ENCODE peak calls at places on chromosomes 1 and 21, in four cellular contexts. K, W, H and R are unnamed samples.
A peak's percentile ranks its signal among the peaks of the same experiment; 100 is the strongest.

GRCh38 chr1:53047737-53048344 is 14.2 kb upstream of the PODN start:
- DNase-seq in K (no peak), W (no peak), H (no peak), R (no peak)

GRCh38 chr21:41612674-41613250 is 104.8 kb upstream of the TMPRSS2 start:
- DNase-seq in K (no peak), W (peak; percentile 75), H (peak; percentile 65), R (peak; percentile 97)

GRCh38 chr1:155125511-155125945 is 2.1 kb upstream of the EFNA1 start:
- DNase-seq in K (no peak), W (no peak), H (no peak), R (no peak)

GRCh38 chr21:30984897-30985296 is 53.4 kb downstream of the KRTAP19-8 start:
- DNase-seq in K (no peak), W (no peak), H (no peak), R (no peak)

GRCh38 chr1:227797612-227798011 is 17.9 kb upstream of the PRSS38 start:
- DNase-seq in K (no peak), W (no peak), H (no peak), R (no peak)

GRCh38 chr1:161502181-161502580 is 3.1 kb upstream of the FCGR2A start:
- DNase-seq in K (no peak), W (no peak), H (no peak), R (no peak)

GRCh38 chr1:46333300-46334029 is 7.1 kb upstream of the NSUN4 start:
- DNase-seq in K (peak; percentile 65), W (no peak), H (no peak), R (no peak)

GRCh38 chr1:3368711-3369436 is 85.6 kb upstream of the ARHGEF16 start:
- DNase-seq in K (no peak), W (no peak), H (no peak), R (no peak)

GRCh38 chr1:15089244-15089992 is 64.1 kb upstream of the TMEM51 start:
- DNase-seq in K (no peak), W (no peak), H (no peak), R (no peak)

GRCh38 chr1:110188116-110188618 is 21.9 kb upstream of the KCNC4 start:
- DNase-seq in K (no peak), W (no peak), H (peak; percentile 53), R (no peak)

GRCh38 chr1:110185181-110185580 is 24.9 kb upstream of the KCNC4 start:
- DNase-seq in K (no peak), W (no peak), H (peak; percentile 36), R (no peak)

GRCh38 chr1:110187139-110187890 is 22.8 kb upstream of the KCNC4 start:
- DNase-seq in K (no peak), W (no peak), H (peak; percentile 47), R (peak; percentile 86)

GRCh38 chr1:110184414-110184813 is 25.7 kb upstream of the KCNC4 start:
- DNase-seq in K (no peak), W (no peak), H (no peak), R (no peak)

DNA sequence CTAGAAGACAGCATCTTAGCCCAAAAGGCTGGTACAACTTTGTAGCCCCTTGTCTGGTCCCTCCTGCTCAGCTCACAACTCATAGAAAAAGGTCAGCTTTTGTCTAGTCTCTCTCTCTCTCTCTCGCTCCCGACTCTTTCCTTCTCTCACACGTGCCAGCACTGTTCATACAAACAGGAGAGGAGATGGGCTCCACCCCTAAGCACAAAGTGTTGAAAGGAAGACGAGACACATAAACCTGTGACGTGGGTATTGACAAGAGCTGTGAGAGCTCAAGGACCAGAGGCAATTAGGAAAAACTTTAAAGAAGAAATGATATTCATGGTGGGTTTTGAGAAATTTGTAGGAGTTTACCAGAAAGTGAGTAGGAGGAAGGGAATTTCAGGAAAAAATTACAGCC is 23.6 kb upstream of the KCNC4 start:
- DNase-seq in K (no peak), W (no peak), H (no peak), R (no peak)
- H3K4me3 ChIP-seq in K (no peak overlapping the region), W (no peak overlapping the region), H (no peak overlapping the region), R (peak overlapping the region; percentile 29)

GRCh38 chr1:8702848-8703810 is 114.3 kb downstream of the RERE start:
- DNase-seq in K (peak; percentile 82), W (peak; percentile 83), H (peak; percentile 90), R (peak; percentile 84)

GRCh38 chr1:8702121-8702520 is 115.3 kb downstream of the RERE start:
- DNase-seq in K (no peak), W (no peak), H (no peak), R (no peak)

GRCh38 chr1:8699679-8700078 is 117.8 kb downstream of the RERE start:
- DNase-seq in K (no peak), W (no peak), H (no peak), R (no peak)

GRCh38 chr1:8698012-8698411 is 119.4 kb downstream of the RERE start:
- DNase-seq in K (no peak), W (no peak), H (no peak), R (no peak)

GRCh38 chr1:8698937-8699447 is 118.4 kb downstream of the RERE start:
- DNase-seq in K (no peak), W (no peak), H (no peak), R (no peak)
- H3K4me1 ChIP-seq in K (peaks cover 19% of the 10 kb centered on the region), W (peaks cover 5% of the 10 kb centered on the region), H (peaks cover 47% of the 10 kb centered on the region), R (peaks cover 37% of the 10 kb centered on the region)

DNA sequence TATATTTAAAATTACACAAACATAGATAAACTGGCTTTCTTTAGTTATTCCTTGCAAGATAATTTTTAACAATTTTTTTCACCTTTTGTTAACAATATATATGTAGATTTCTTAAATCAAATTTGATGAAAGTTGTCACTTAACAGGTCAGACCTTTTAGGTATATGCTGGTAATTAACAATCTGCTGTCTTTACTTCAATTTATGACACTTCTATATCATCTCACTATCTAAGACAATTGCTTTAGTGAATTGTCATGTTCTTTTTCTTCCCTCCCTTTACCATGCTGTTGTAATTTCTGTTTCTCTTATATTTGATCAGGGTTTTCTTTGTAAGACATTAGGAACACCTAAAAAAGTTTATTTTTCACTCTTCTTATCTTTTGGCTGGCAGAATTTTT is 2.0 kb downstream of the IFI16 start:
- DNase-seq in K (no peak), W (no peak), H (no peak), R (no peak)
- H3K4me3 ChIP-seq in K (no peak overlapping the region), W (peak overlapping the region; percentile 10), H (peak overlapping the region; percentile 43), R (peak overlapping the region; percentile 55)

GRCh38 chr1:110338200-110339039 is 757 bp upstream of the RBM15 start:
- DNase-seq in K (peak; percentile 100), W (peak; percentile 98), H (peak; percentile 97), R (peak; percentile 87)

GRCh38 chr1:110339427-110340206 is 440 bp downstream of the RBM15 start:
- DNase-seq in K (no peak), W (no peak), H (peak; percentile 45), R (no peak)

GRCh38 chr1:110339040-110339426 is at the start of gene RBM15:
- DNase-seq in K (peak; percentile 99), W (peak; percentile 99), H (peak; percentile 99), R (peak; percentile 99)

GRCh38 chr1:110336300-110337039 is 2.7 kb upstream of the RBM15 start:
- DNase-seq in K (peak; percentile 39), W (no peak), H (peak; percentile 24), R (no peak)

GRCh38 chr1:110337704-110338199 is 1.4 kb upstream of the RBM15 start:
- DNase-seq in K (no peak), W (peak; percentile 33), H (peak; percentile 32), R (peak; percentile 73)
- H3K4me1 ChIP-seq in K (peaks cover 49% of the 10 kb centered on the region), W (peaks cover 13% of the 10 kb centered on the region), H (peaks cover 46% of the 10 kb centered on the region), R (no peaks in the 10 kb centered on the region)

DNA sequence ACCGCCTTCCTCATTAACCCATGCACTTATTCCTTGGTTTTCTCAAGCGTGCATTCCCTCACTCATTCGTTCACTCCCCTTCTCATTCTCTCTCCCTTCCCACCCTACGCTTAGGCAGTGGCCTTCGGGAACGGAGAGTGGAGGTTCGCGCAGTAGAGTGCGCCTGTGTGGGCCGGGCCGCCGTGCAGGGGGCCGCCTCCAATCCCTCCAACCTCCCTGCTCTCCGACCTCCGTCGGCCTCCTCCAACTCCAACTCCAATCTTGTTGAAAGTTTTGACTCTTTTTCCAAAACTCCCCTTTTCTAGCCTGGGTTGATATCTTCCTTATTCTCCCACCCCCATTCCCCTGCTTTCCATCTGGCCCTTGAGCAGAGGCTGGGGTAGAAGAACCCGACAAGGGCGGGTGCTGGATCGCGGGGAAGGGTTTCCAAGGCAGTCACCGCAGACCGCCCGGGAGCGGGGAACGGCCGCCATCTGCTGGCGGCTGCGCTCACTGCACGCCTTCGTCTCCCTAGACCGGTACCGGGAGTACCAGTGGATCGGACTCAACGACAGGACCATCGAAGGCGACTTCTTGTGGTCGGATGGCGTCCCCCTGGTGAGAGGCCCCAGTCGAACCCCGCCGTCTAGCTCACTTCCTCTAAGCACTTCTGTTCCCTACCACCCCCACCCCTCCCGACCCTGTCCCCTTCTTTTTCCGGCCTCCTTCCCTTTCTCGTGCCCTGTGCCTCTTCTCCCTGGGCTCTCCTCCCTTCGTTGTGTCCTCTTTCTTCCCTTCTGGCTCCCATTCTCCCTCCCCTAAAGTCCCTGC is 15.4 kb downstream of the BCAN start:
- DNase-seq in K (no peak), W (peak; percentile 84), H (peak; percentile 74), R (peak; percentile 89)
- H3K4me3 ChIP-seq in K (peak overlapping the region; percentile 19), W (peak overlapping the region; percentile 39), H (peak overlapping the region; percentile 17), R (peak overlapping the region; percentile 40)

DNA sequence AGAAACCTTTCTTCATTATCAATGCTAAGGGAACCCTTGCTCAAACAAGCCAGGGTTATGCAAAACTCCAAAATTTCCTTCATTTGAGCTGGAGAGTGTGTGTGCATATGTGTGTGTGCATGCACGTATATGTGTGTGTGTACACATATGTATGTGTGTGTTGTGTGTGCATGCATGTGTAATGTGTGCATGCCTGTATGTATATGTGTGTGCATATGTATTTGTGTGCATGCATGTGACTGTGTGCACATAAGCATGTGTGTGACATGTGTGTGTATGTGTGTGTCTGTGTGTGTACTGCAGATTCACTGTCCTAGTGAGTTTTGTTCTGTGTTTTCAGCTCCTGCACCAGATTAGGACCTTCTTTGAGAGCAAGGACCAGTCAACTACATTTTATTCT is 28.2 kb downstream of the PAX7 start:
- DNase-seq in K (no peak), W (no peak), H (no peak), R (no peak)
- H3K4me1 ChIP-seq in K (no peaks in the 10 kb centered on the region), W (no peaks in the 10 kb centered on the region), H (no peaks in the 10 kb centered on the region), R (no peaks in the 10 kb centered on the region)

DNA sequence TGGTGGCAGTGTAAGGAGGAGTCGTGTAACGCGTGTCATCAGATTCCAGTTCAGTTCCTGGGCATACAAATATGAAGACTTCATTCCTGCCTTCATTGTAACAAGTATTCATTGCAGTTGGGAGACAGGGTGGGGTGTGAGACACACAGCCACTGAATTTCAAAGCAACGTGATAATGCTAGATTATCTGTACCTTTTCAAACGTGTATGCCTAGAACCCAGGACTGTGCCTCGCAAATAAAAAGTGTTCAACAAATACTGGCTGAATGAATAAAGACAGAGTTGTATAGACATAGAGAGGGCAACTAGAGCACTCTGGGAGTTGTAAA is 571 bp upstream of the YOD1 start:
- DNase-seq in K (no peak), W (no peak), H (no peak), R (no peak)
- H3K4me3 ChIP-seq in K (peak overlapping the region; percentile 88), W (no peak overlapping the region), H (no peak overlapping the region), R (no peak overlapping the region)

DNA sequence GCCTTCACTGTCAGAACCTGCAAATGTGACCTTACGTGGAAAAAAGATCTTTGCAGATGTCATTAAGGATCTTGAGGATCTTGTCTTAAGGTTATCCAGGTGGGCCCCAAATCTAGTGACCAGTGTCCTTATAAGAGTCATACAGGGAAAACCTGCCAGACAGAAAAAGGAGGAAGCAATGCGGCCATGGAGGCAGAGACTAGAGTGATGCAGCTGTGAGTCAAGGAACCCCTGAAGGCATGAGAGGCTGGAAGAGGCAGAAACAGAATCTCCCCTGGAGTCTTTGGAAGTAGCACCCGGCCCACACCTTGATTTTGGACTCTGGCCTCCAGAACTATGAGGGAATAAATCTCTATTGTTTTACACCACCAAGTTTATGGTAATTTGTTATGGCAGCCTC is 36.5 kb upstream of the DNASE2B start:
- DNase-seq in K (no peak), W (no peak), H (no peak), R (no peak)
- H3K4me1 ChIP-seq in K (peaks cover 58% of the 10 kb centered on the region), W (no peaks in the 10 kb centered on the region), H (no peaks in the 10 kb centered on the region), R (no peaks in the 10 kb centered on the region)